ENCODE peak calls at places on chromosomes 13 and 19, in ten cellular contexts. W is K562; L is stimulated activated CD4-positive, alpha-beta T cell treated with anti-CD3 and anti-CD28 coated beads, Interleukin-15, amount 100 ng/mL, for 48 hours; A is NCI-H524; R is MCF 10A; J is T follicular helper cell; N is activated CD4-positive, CD25-positive, alpha-beta regulatory T cell treated with anti-CD3 and anti-CD28 coated beads, Interleukin-2, amount 50 U/mL, for 16 hours; D is NCI-H345; G is activated T-helper 1 cell treated with anti-CD3 and anti-CD28 coated beads, Interleukin-12 subunit alpha, Interleukin-12 subunit beta, Interleukin-2, Interleukin-4 antibody, amounts not matched to agents 30 ng/mL and 10 ng/mL and 1 ng/mL, durations not matched to agents 14 hours and 24 hours and 36 hours; B is HT1080. V is an unnamed sample.

GRCh38 chr19:57056972-57057371 is 62.8 kb upstream of the USP29 start:
- DNase-seq in W (no peak), L (no peak), A (no peak), R (no peak), J (no peak), N (no peak), D (no peak), G (no peak), B (peak), V (no peak)

GRCh38 chr19:5303208-5303607 is 37.4 kb downstream of the PTPRS start:
- DNase-seq in W (no peak), L (no peak), A (no peak), R (no peak), J (no peak), N (no peak), D (no peak), G (no peak), B (no peak), V (no peak)

GRCh38 chr19:55579766-55580621 is 654 bp downstream of the ZNF579 start:
- DNase-seq in W (peak), L (no peak), A (no peak), R (no peak), J (no peak), N (no peak), D (peak), G (no peak), B (no peak), V (peak)

GRCh38 chr13:40345654-40346372 is 320.6 kb downstream of the FOXO1 start:
- DNase-seq in W (no peak), L (no peak), A (no peak), R (no peak), J (no peak), N (no peak), D (peak), G (no peak), B (no peak), V (peak)

GRCh38 chr13:105202384-105202783 is 1333.1 kb downstream of the EFNB2 start:
- DNase-seq in W (no peak), L (no peak), A (no peak), R (peak), J (no peak), N (no peak), D (peak), G (no peak), B (peak), V (peak)

GRCh38 chr19:43511324-43511723 is 6.8 kb upstream of the PHLDB3 start:
- DNase-seq in W (no peak), L (no peak), A (no peak), R (no peak), J (no peak), N (no peak), D (no peak), G (no peak), B (no peak), V (no peak)

GRCh38 chr19:10995926-10996600 is 35.2 kb downstream of the SMARCA4 start:
- DNase-seq in W (no peak), L (no peak), A (no peak), R (no peak), J (no peak), N (no peak), D (no peak), G (no peak), B (no peak), V (no peak)

GRCh38 chr19:676343-677105 is at the start of gene FSTL3:
- DNase-seq in W (peak), L (no peak), A (no peak), R (no peak), J (no peak), N (no peak), D (no peak), G (no peak), B (no peak), V (no peak)

GRCh38 chr19:17114414-17114831 is 38.8 kb downstream of the MYO9B start:
- DNase-seq in W (no peak), L (no peak), A (no peak), R (peak), J (no peak), N (no peak), D (no peak), G (no peak), B (no peak), V (no peak)

GRCh38 chr13:110275931-110276552 is 30.9 kb downstream of the COL4A1 start:
- DNase-seq in W (no peak), L (no peak), A (no peak), R (no peak), J (no peak), N (no peak), D (no peak), G (no peak), B (no peak), V (no peak)

GRCh38 chr19:4986056-4986455 is 17.1 kb downstream of the KDM4B start:
- DNase-seq in W (no peak), L (no peak), A (no peak), R (no peak), J (no peak), N (no peak), D (no peak), G (no peak), B (no peak), V (no peak)

GRCh38 chr19:4539697-4540581 is at the start of gene LRG1:
- DNase-seq in W (peak), L (no peak), A (no peak), R (peak), J (no peak), N (no peak), D (no peak), G (no peak), B (no peak), V (peak)

GRCh38 chr19:51887522-51888498 is at the start of gene ZNF577:
- DNase-seq in W (no peak), L (peak), A (peak), R (no peak), J (peak), N (peak), D (no peak), G (no peak), B (peak), V (peak)

GRCh38 chr19:35000647-35001501 is 751 bp downstream of the GRAMD1A start:
- DNase-seq in W (peak), L (peak), A (peak), R (peak), J (peak), N (peak), D (peak), G (peak), B (peak), V (peak)

GRCh38 chr13:89550842-89551422 is 1796.6 kb upstream of the MIR17HG start:
- DNase-seq in W (no peak), L (no peak), A (no peak), R (no peak), J (no peak), N (no peak), D (no peak), G (no peak), B (peak), V (peak)

GRCh38 chr13:42747399-42747873 is 33.9 kb upstream of the FAM216B start:
- DNase-seq in W (no peak), L (no peak), A (no peak), R (peak), J (no peak), N (no peak), D (peak), G (no peak), B (peak), V (peak)

GRCh38 chr13:45511310-45512147 is 46.8 kb downstream of the COG3 start:
- DNase-seq in W (peak), L (no peak), A (peak), R (peak), J (no peak), N (peak), D (peak), G (no peak), B (peak), V (peak)

GRCh38 chr13:49464621-49465325 is 20.7 kb downstream of the SETDB2 start:
- DNase-seq in W (no peak), L (no peak), A (no peak), R (no peak), J (no peak), N (no peak), D (no peak), G (no peak), B (no peak), V (no peak)

GRCh38 chr13:49374585-49375290 is 69.1 kb downstream of the CAB39L start:
- DNase-seq in W (peak), L (no peak), A (no peak), R (peak), J (no peak), N (no peak), D (no peak), G (no peak), B (peak), V (peak)

GRCh38 chr19:49807888-49808675 is 5.0 kb downstream of the FUZ start:
- DNase-seq in W (no peak), L (no peak), A (no peak), R (no peak), J (no peak), N (no peak), D (no peak), G (no peak), B (no peak), V (no peak)

GRCh38 chr13:52862358-52863206 is 14.1 kb upstream of the PCDH8 start:
- DNase-seq in W (peak), L (no peak), A (no peak), R (peak), J (no peak), N (no peak), D (no peak), G (no peak), B (peak), V (peak)

GRCh38 chr13:102399791-102400618 is 1.8 kb downstream of the FGF14 start:
- DNase-seq in W (no peak), L (no peak), A (peak), R (no peak), J (no peak), N (no peak), D (peak), G (no peak), B (no peak), V (no peak)

GRCh38 chr13:106381083-106381482 is 154.4 kb downstream of the EFNB2 start:
- DNase-seq in W (no peak), L (no peak), A (no peak), R (no peak), J (no peak), N (no peak), D (no peak), G (no peak), B (no peak), V (peak)

GRCh38 chr19:7595466-7596133 is at the start of gene CAMSAP3:
- DNase-seq in W (peak), L (no peak), A (peak), R (peak), J (no peak), N (no peak), D (peak), G (peak), B (no peak), V (no peak)

GRCh38 chr13:51643114-51643881 is 59.0 kb downstream of the WDFY2 start:
- DNase-seq in W (no peak), L (no peak), A (no peak), R (peak), J (no peak), N (no peak), D (no peak), G (no peak), B (peak), V (peak)

GRCh38 chr13:41054212-41054877 is 7.0 kb upstream of the WBP4 start:
- DNase-seq in W (no peak), L (no peak), A (no peak), R (peak), J (no peak), N (peak), D (peak), G (peak), B (peak), V (peak)

GRCh38 chr13:99085139-99085845 is 107.4 kb upstream of the DOCK9 start:
- DNase-seq in W (peak), L (no peak), A (no peak), R (no peak), J (peak), N (no peak), D (no peak), G (no peak), B (no peak), V (peak)

GRCh38 chr13:101127741-101128353 is 288.5 kb downstream of the NALCN start:
- DNase-seq in W (peak), L (no peak), A (peak), R (peak), J (no peak), N (no peak), D (peak), G (no peak), B (peak), V (peak)

GRCh38 chr13:109246001-109246400 is 540.4 kb downstream of the IRS2 start:
- DNase-seq in W (no peak), L (no peak), A (no peak), R (no peak), J (no peak), N (no peak), D (no peak), G (no peak), B (peak), V (no peak)

GRCh38 chr13:106186366-106187030 is 349.0 kb downstream of the EFNB2 start:
- DNase-seq in W (no peak), L (no peak), A (no peak), R (no peak), J (no peak), N (no peak), D (no peak), G (no peak), B (peak), V (no peak)

GRCh38 chr13:30276178-30276577 is 31.2 kb downstream of the KATNAL1 start:
- DNase-seq in W (no peak), L (no peak), A (no peak), R (no peak), J (no peak), N (no peak), D (no peak), G (no peak), B (no peak), V (no peak)

GRCh38 chr19:49469828-49470614 is 4.0 kb upstream of the FLT3LG start:
- DNase-seq in W (no peak), L (peak), A (peak), R (no peak), J (peak), N (no peak), D (no peak), G (peak), B (no peak), V (no peak)

GRCh38 chr13:113585828-113586355 is 1.3 kb downstream of the TFDP1 start:
- DNase-seq in W (no peak), L (no peak), A (no peak), R (no peak), J (no peak), N (no peak), D (no peak), G (no peak), B (no peak), V (no peak)

GRCh38 chr13:43264460-43264859 is 241.1 kb downstream of the DNAJC15 start:
- DNase-seq in W (no peak), L (no peak), A (no peak), R (no peak), J (no peak), N (no peak), D (no peak), G (no peak), B (no peak), V (no peak)

GRCh38 chr19:10543059-10543419 is 665 bp upstream of the ATG4D start:
- DNase-seq in W (no peak), L (no peak), A (no peak), R (no peak), J (no peak), N (no peak), D (no peak), G (no peak), B (no peak), V (no peak)

GRCh38 chr19:48195106-48195830 is 24.8 kb downstream of the ZSWIM9 start:
- DNase-seq in W (no peak), L (no peak), A (no peak), R (no peak), J (no peak), N (no peak), D (no peak), G (no peak), B (no peak), V (no peak)

GRCh38 chr13:32887617-32888016 is 128.6 kb upstream of the KL start:
- DNase-seq in W (no peak), L (no peak), A (no peak), R (no peak), J (no peak), N (no peak), D (no peak), G (no peak), B (no peak), V (no peak)

GRCh38 chr19:3476830-3477229 is 3.5 kb downstream of the SMIM24 start:
- DNase-seq in W (no peak), L (no peak), A (no peak), R (no peak), J (no peak), N (no peak), D (no peak), G (no peak), B (no peak), V (no peak)